ENCODE peak calls at places on chromosomes 2 and 18, in nine cellular contexts. K is gastroesophageal sphincter; F is sciatic nerve; Q is mucosa of descending colon; N is CD4-positive, CD25-positive, alpha-beta regulatory T cell; G is RWPE2; L is left cardiac atrium; B is right lobe of liver; U is heart left ventricle. A is an unnamed sample.

GRCh38 chr2:74740395-74741075 is 86.5 kb downstream of the SEMA4F start:
- ATAC-seq in K (peak), F (no peak), Q (peak), N (no peak), G (peak), L (peak), B (no peak), U (peak), A (peak)

GRCh38 chr2:285990-286389 is 1.9 kb downstream of the ALKAL2 start:
- ATAC-seq in K (no peak), F (no peak), Q (no peak), N (no peak), G (no peak), L (no peak), B (no peak), U (no peak), A (no peak)

GRCh38 chr18:75462178-75462832 is 34.8 kb upstream of the SMIM21 start:
- ATAC-seq in K (peak), F (no peak), Q (no peak), N (no peak), G (no peak), L (peak), B (no peak), U (peak), A (no peak)

GRCh38 chr18:79738565-79739439 is 58.9 kb upstream of the KCNG2 start:
- ATAC-seq in K (no peak), F (peak), Q (no peak), N (no peak), G (no peak), L (peak), B (no peak), U (no peak), A (no peak)

GRCh38 chr2:45637440-45637839 is 14.0 kb upstream of the PRKCE start:
- ATAC-seq in K (no peak), F (no peak), Q (no peak), N (no peak), G (peak), L (no peak), B (no peak), U (no peak), A (no peak)

GRCh38 chr18:74544898-74545297 is 10.6 kb downstream of the CNDP1 start:
- ATAC-seq in K (peak), F (no peak), Q (no peak), N (no peak), G (no peak), L (peak), B (no peak), U (peak), A (no peak)

GRCh38 chr18:3983351-3983969 is 471.6 kb downstream of the DLGAP1 start:
- ATAC-seq in K (no peak), F (peak), Q (no peak), N (no peak), G (peak), L (no peak), B (no peak), U (no peak), A (peak)

GRCh38 chr2:67782443-67782842 is 280.4 kb downstream of the C1D start:
- ATAC-seq in K (no peak), F (no peak), Q (no peak), N (no peak), G (no peak), L (no peak), B (no peak), U (peak), A (no peak)

GRCh38 chr2:3324404-3325281 is 53.0 kb downstream of the EIPR1 start:
- ATAC-seq in K (no peak), F (no peak), Q (peak), N (no peak), G (no peak), L (no peak), B (peak), U (no peak), A (no peak)

A was measured in esophagus mucosa.